ENCODE peak calls at places on chromosomes 4 and X, in six cellular contexts. D, J, Z, M, N and H are unnamed samples.

GRCh38 chrX:63514575-63514967 is 163.4 kb upstream of the SPIN4 start:
- DNase-seq in D (no peak), J (no peak), Z (no peak), M (no peak), N (no peak), H (no peak)

GRCh38 chr4:2465032-2465431 is 3.9 kb upstream of the RNF4 start:
- DNase-seq in D (no peak), J (no peak), Z (no peak), M (no peak), N (no peak), H (no peak)

GRCh38 chr4:66736593-66736992 is 808.7 kb downstream of the CENPC start:
- DNase-seq in D (no peak), J (no peak), Z (no peak), M (no peak), N (no peak), H (no peak)

GRCh38 chrX:20829665-20830481 is 544.3 kb upstream of the CNKSR2 start:
- DNase-seq in D (no peak), J (no peak), Z (no peak), M (no peak), N (no peak), H (no peak)

GRCh38 chr4:8699479-8700145 is 107.0 kb downstream of the CPZ start:
- DNase-seq in D (peak), J (no peak), Z (no peak), M (no peak), N (no peak), H (no peak)

GRCh38 chr4:22897520-22898108 is 204.9 kb downstream of the GBA3 start:
- DNase-seq in D (peak), J (no peak), Z (peak), M (no peak), N (no peak), H (peak)

GRCh38 chr4:150973626-150974250 is 41.3 kb downstream of the LRBA start:
- DNase-seq in D (no peak), J (no peak), Z (no peak), M (no peak), N (no peak), H (no peak)

GRCh38 chr4:47531241-47531953 is 46.3 kb downstream of the ATP10D start:
- DNase-seq in D (no peak), J (no peak), Z (no peak), M (peak), N (peak), H (no peak)

GRCh38 chr4:170400346-170400745 is 310.6 kb upstream of the AADAT start:
- DNase-seq in D (no peak), J (no peak), Z (no peak), M (no peak), N (no peak), H (no peak)

GRCh38 chr4:187176261-187176910 is 452.7 kb upstream of the FAT1 start:
- DNase-seq in D (peak), J (no peak), Z (no peak), M (no peak), N (no peak), H (no peak)

GRCh38 chr4:147355849-147356248 is 125.0 kb upstream of the EDNRA start:
- DNase-seq in D (no peak), J (no peak), Z (no peak), M (no peak), N (no peak), H (no peak)

GRCh38 chr4:140116442-140117104 is 37.4 kb downstream of the MAML3 start:
- DNase-seq in D (peak), J (no peak), Z (no peak), M (no peak), N (no peak), H (no peak)

GRCh38 chr4:11368701-11369115 is 60.0 kb downstream of the HS3ST1 start:
- DNase-seq in D (no peak), J (no peak), Z (no peak), M (no peak), N (no peak), H (no peak)

GRCh38 chrX:71619193-71619592 is 882 bp upstream of the CXCR3 start:
- DNase-seq in D (no peak), J (no peak), Z (no peak), M (no peak), N (no peak), H (no peak)

GRCh38 chr4:8167815-8168214 is 9.2 kb upstream of the ABLIM2 start:
- DNase-seq in D (no peak), J (no peak), Z (no peak), M (peak), N (no peak), H (no peak)

GRCh38 chr4:8293131-8293975 is 23.8 kb downstream of the HTRA3 start:
- DNase-seq in D (no peak), J (peak), Z (no peak), M (peak), N (no peak), H (no peak)

GRCh38 chr4:178976861-178977260 is 1534.6 kb upstream of the AGA start:
- DNase-seq in D (no peak), J (no peak), Z (no peak), M (no peak), N (no peak), H (no peak)

GRCh38 chr4:2934077-2934812 is 29.0 kb downstream of the NOP14 start:
- DNase-seq in D (no peak), J (peak), Z (no peak), M (peak), N (peak), H (peak)

GRCh38 chr4:76105652-76106051 is 31.1 kb downstream of the ART3 start:
- DNase-seq in D (no peak), J (no peak), Z (no peak), M (no peak), N (no peak), H (no peak)

GRCh38 chr4:1488357-1488756 is 82.1 kb upstream of the NKX1-1 start:
- DNase-seq in D (no peak), J (no peak), Z (no peak), M (no peak), N (no peak), H (no peak)

GRCh38 chr4:142493255-142493976 is 352.7 kb downstream of the INPP4B start:
- DNase-seq in D (no peak), J (no peak), Z (no peak), M (no peak), N (no peak), H (no peak)

GRCh38 chrX:46125139-46125538 is 420.1 kb downstream of the ZNF674 start:
- DNase-seq in D (no peak), J (no peak), Z (no peak), M (no peak), N (no peak), H (no peak)

GRCh38 chrX:45850775-45851433 is 650.2 kb upstream of the DIPK2B start:
- DNase-seq in D (peak), J (no peak), Z (no peak), M (no peak), N (no peak), H (no peak)

GRCh38 chr4:76894537-76894936 is 3.4 kb downstream of the SOWAHB start:
- DNase-seq in D (no peak), J (no peak), Z (no peak), M (no peak), N (peak), H (no peak)

GRCh38 chr4:128285085-128286023 is 2.3 kb downstream of the PGRMC2 start:
- DNase-seq in D (no peak), J (no peak), Z (no peak), M (no peak), N (no peak), H (no peak)

GRCh38 chrX:49276671-49277519 is 7.3 kb downstream of the PPP1R3F start:
- DNase-seq in D (no peak), J (no peak), Z (no peak), M (no peak), N (no peak), H (peak)

GRCh38 chr4:138003248-138003647 is 238.9 kb downstream of the SLC7A11 start:
- DNase-seq in D (no peak), J (no peak), Z (no peak), M (no peak), N (peak), H (no peak)

GRCh38 chrX:129655547-129656248 is 942 bp upstream of the APLN start:
- DNase-seq in D (no peak), J (no peak), Z (no peak), M (no peak), N (no peak), H (peak)

GRCh38 chr4:66590488-66591215 is 920.4 kb upstream of the EPHA5 start:
- DNase-seq in D (no peak), J (no peak), Z (no peak), M (no peak), N (no peak), H (no peak)

GRCh38 chr4:80045831-80046230 is 27.2 kb downstream of the ANTXR2 start:
- DNase-seq in D (no peak), J (no peak), Z (no peak), M (no peak), N (no peak), H (no peak)

DNA sequence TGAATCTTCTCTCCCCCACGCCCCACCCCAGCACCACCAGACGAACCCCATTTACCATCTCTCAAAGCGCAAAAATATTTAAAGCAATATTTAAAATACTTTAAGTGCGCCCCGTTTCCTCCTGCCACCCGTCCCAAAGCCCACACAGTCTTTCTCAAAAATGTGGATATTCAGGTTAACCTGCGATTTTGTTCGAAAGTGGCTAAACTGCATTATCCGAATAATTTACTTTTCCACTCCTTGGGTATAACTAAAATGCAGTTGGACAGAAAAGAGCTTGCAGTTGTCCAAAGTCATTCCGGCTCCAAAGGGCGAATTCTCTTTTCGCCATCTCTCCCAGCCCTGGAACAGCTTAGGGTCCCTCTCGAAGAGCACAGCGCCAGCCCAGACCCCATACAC is 662 bp downstream of the SMIM43 start:
- DNase-seq in D (no peak), J (no peak), Z (no peak), M (no peak), N (no peak), H (no peak)
- H3K4me3 ChIP-seq in D (peak), J (peak), Z (no peak), M (peak), N (peak), H (no peak)

DNA sequence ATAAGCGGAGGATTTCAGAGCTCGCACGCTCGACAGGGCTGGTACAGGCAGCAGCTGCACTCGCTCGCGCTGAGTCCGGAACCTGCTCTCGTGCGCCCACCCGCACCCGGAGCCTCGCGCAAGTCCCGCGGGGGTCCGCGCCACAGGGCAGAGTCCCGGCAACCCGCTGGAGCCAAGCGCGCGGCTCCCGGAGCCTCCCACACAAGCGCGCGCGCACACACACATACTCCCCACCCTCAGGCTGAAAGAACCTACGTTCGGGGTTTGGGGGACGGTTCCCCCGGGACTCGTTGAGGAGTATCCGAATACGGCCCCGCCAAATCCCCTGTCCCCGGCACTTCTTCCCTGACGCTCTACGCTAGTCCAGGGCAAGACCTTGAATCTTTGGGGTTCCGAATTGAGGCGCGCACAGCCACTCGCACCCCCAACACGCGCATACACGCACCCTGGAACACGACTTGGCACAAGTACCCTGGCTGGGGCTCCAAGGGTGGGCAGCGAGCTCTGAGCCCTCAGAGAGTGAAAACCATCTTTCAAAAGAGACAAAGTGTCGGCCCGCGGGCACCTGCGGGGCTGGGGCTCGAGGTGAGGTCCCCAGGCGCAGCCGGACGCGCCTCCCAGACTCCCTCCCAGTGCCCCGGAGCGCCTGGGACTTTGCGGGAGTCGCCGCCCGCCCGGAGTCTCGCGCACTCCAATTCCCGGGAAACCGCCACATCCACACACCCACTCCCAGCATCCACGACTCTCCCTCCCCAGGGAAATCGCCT is 942 bp downstream of the ANOS1 start:
- DNase-seq in D (peak), J (no peak), Z (no peak), M (no peak), N (no peak), H (no peak)
- H3K4me3 ChIP-seq in D (no peak), J (peak), Z (no peak), M (peak), N (no peak), H (no peak)

GRCh38 chr4:168859888-168860694 is 150.0 kb downstream of the CBR4 start:
- DNase-seq in D (no peak), J (no peak), Z (no peak), M (no peak), N (peak), H (no peak)
- H3K4me3 ChIP-seq in D (no peak), J (no peak), Z (no peak), M (no peak), N (no peak), H (no peak)

GRCh38 chr4:182139481-182139880 is 103.7 kb upstream of the TENM3 start:
- DNase-seq in D (no peak), J (no peak), Z (no peak), M (no peak), N (peak), H (no peak)
- H3K4me3 ChIP-seq in D (no peak), J (no peak), Z (no peak), M (no peak), N (peak), H (no peak)

GRCh38 chr4:185004562-185005208 is 13.6 kb upstream of the HELT start:
- DNase-seq in D (no peak), J (no peak), Z (no peak), M (no peak), N (no peak), H (no peak)
- H3K4me3 ChIP-seq in D (peak), J (peak), Z (peak), M (no peak), N (no peak), H (no peak)

DNA sequence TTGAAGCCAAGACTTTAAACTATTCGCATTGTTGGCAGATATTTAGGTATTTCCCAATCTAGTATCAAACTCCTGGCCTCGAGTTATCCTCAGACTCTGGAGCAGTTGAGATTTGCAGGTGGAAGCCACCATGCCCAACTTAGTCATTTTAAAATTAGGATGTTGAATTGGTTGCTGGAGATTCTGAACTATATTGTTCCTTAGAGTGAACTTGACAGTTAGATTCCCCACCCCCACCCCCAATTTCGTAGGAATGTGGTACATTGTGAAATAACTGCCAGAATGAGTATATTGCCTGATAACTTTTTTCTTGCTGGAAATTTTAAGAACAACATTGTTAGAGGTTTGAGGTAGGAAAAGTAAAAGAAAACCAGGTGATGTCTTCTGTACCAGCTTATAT is 2.3 kb downstream of the NOCT start:
- DNase-seq in D (no peak), J (no peak), Z (no peak), M (no peak), N (no peak), H (no peak)
- H3K4me3 ChIP-seq in D (no peak), J (no peak), Z (no peak), M (no peak), N (no peak), H (peak)

GRCh38 chr4:48777739-48778138 is 2.3 kb downstream of the FRYL start:
- DNase-seq in D (no peak), J (no peak), Z (no peak), M (no peak), N (no peak), H (no peak)
- H3K4me3 ChIP-seq in D (peak), J (peak), Z (no peak), M (peak), N (peak), H (peak)